ENCODE peak calls at places on chromosomes 11 and 22, in nine cellular contexts. U is body of pancreas, D is K562, F is lower leg skin, R is IMR-90, K is esophagus squamous epithelium, L is HCT116, G is sigmoid colon, P is tibial nerve. H is an unnamed sample.
A peak's percentile ranks its signal among the peaks of the same experiment; 100 is the strongest.

GRCh38 chr11:129935723-129936122 is 40.3 kb upstream of the NFRKB start:
- DNase-seq in U (no peak), R (no peak), F (no peak), D (no peak), P (no peak), L (no peak), K (no peak), G (no peak), H (no peak)

GRCh38 chr11:47216141-47216798 is 1.5 kb downstream of the DDB2 start:
- DNase-seq in G (no peak), D (peak; percentile 53), L (peak; percentile 45), F (peak; percentile 57), K (no peak), U (peak; percentile 41), R (peak; percentile 87), P (peak; percentile 23), H (peak; percentile 40)

GRCh38 chr11:15885913-15886698 is 470.2 kb downstream of the SOX6 start:
- DNase-seq in P (no peak), F (no peak), U (no peak), K (no peak), G (no peak), L (no peak), D (no peak), R (no peak), H (no peak)

GRCh38 chr11:95372097-95372656 is 141.2 kb upstream of the SESN3 start:
- DNase-seq in D (no peak), L (no peak), G (no peak), R (no peak), P (no peak), U (no peak), K (no peak), F (no peak), H (no peak)

GRCh38 chr11:5737091-5737490 is 843 bp downstream of the OR56B1 start:
- DNase-seq in P (no peak), K (no peak), U (no peak), G (no peak), F (no peak), R (peak; percentile 16), L (no peak), D (no peak), H (no peak)

GRCh38 chr11:126212089-126212660 is 593 bp downstream of the FAM118B start:
- DNase-seq in K (no peak), R (peak; percentile 24), F (no peak), U (no peak), D (peak; percentile 14), L (no peak), P (no peak), G (no peak), H (no peak)

GRCh38 chr11:15526032-15526431 is 411.3 kb downstream of the INSC start:
- DNase-seq in U (no peak), P (no peak), L (no peak), F (no peak), K (no peak), D (no peak), G (no peak), R (no peak), H (no peak)

GRCh38 chr11:79786961-79787360 is 346.1 kb upstream of the TENM4 start:
- DNase-seq in U (no peak), P (no peak), L (no peak), K (no peak), F (no peak), R (no peak), G (no peak), D (no peak), H (no peak)

GRCh38 chr11:112159098-112159761 is 4.7 kb downstream of the IL18 start:
- DNase-seq in K (no peak), L (no peak), U (no peak), P (no peak), G (no peak), R (no peak), F (no peak), D (no peak), H (no peak)

GRCh38 chr22:39405346-39406085 is 5.9 kb downstream of the TAB1 start:
- DNase-seq in R (peak; percentile 65), F (no peak), P (no peak), D (no peak), K (no peak), G (no peak), L (no peak), U (no peak), H (peak; percentile 53)

GRCh38 chr11:120448240-120448639 is 63.3 kb upstream of the GRIK4 start:
- DNase-seq in K (no peak), G (no peak), P (no peak), F (no peak), D (no peak), L (no peak), U (no peak), R (no peak), H (no peak)

GRCh38 chr22:17065433-17065832 is 19.4 kb upstream of the IL17RA start:
- DNase-seq in D (no peak), R (no peak), U (no peak), F (no peak), G (no peak), K (no peak), L (no peak), P (no peak), H (no peak)

GRCh38 chr22:41286639-41287091 is 678 bp upstream of the RANGAP1 start:
- DNase-seq in G (no peak), K (no peak), P (peak; percentile 16), R (peak; percentile 38), F (peak; percentile 30), U (peak; percentile 56), L (no peak), D (peak; percentile 56), H (peak; percentile 46)

GRCh38 chr11:3856856-3857553 is 1.5 kb downstream of the STIM1 start:
- DNase-seq in L (no peak), R (no peak), P (no peak), U (no peak), D (no peak), K (no peak), F (no peak), G (no peak), H (no peak)

GRCh38 chr11:3854977-3855807 is at the start of gene STIM1:
- DNase-seq in G (peak; percentile 97), F (peak; percentile 95), U (peak; percentile 96), L (peak; percentile 86), R (peak; percentile 90), P (peak; percentile 94), D (peak; percentile 97), K (peak; percentile 77), H (peak; percentile 96)

GRCh38 chr11:3854660-3854976 is 846 bp upstream of the STIM1 start:
- DNase-seq in F (no peak), L (no peak), P (no peak), K (no peak), U (no peak), R (no peak), D (no peak), G (no peak), H (no peak)

GRCh38 chr11:3857628-3858027 is 2.2 kb downstream of the STIM1 start:
- DNase-seq in U (no peak), D (no peak), L (no peak), F (no peak), R (no peak), P (no peak), G (no peak), K (no peak), H (no peak)

GRCh38 chr11:3855808-3856491 is 486 bp downstream of the STIM1 start:
- DNase-seq in L (no peak), P (no peak), D (peak; percentile 60), F (no peak), R (no peak), U (no peak), K (no peak), G (peak; percentile 79), H (peak; percentile 46)
- TF ChIP-seq POLR2A in L (no peak), P (no peak), D (no peak), F (no peak), R (no peak), U (peak; percentile 4), K (no peak), G (no peak), H (no peak)

GRCh38 chr11:117442049-117442868 is 114.6 kb downstream of the CEP164 start:
- DNase-seq in D (no peak), U (no peak), R (no peak), L (no peak), P (no peak), F (no peak), K (no peak), G (no peak), H (no peak)

GRCh38 chr11:117442869-117443239 is 115.2 kb downstream of the CEP164 start:
- DNase-seq in P (no peak), D (no peak), K (no peak), R (no peak), U (no peak), F (no peak), G (no peak), L (no peak), H (no peak)

GRCh38 chr11:117444256-117445096 is 116.8 kb downstream of the CEP164 start:
- DNase-seq in D (no peak), P (no peak), U (no peak), G (no peak), R (no peak), K (no peak), F (no peak), L (no peak), H (no peak)

GRCh38 chr11:117443269-117444186 is 115.9 kb downstream of the CEP164 start:
- DNase-seq in K (no peak), U (peak; percentile 45), P (peak; percentile 32), L (no peak), R (peak; percentile 30), D (peak; percentile 65), G (peak; percentile 69), F (no peak), H (peak; percentile 78)

GRCh38 chr11:117445097-117445658 is 117.5 kb downstream of the CEP164 start:
- DNase-seq in U (no peak), G (no peak), P (no peak), R (no peak), F (no peak), L (no peak), K (no peak), D (no peak), H (no peak)
- H3K4me3 ChIP-seq in U (no peak overlapping the region), G (no peak overlapping the region), P (no peak overlapping the region), R (no peak overlapping the region), F (no peak overlapping the region), L (no peak overlapping the region), K (no peak overlapping the region), D (no peak overlapping the region), H (no peak overlapping the region)

DNA sequence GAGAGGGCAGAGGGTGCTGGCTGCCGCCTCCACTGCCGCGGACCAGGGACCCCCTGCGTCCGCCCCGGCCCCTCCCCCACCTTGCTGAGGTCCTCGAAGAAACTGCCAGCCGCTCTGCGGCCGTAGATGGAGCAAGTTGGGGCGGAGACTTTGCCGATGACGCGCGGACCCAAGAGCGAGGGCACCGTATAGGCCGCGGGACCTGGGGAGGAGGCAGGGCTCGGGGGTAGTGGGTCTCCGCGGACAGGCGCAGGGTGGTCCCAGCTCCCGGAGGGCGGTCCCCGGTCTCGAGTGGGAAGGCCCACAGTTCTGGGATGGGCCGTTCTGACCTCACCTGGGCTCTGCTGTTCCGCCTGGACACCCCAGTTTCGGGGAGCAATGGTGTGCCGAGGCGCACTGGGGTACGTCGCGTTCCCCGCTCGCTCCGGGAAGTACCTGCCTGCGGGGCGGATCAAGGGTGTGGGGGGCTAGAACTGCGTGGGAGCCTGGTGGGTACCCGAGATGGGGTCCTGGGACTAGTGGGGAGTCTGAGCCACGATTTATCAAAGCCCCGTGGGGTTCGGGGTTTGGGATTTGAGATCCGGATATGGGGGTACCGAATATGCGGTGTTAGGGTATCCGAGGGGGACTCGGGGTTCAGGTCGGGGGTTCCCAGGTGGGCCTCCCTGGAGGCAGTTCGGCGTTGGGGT is 1.2 kb upstream of the TYMP start:
- DNase-seq in P (peak; percentile 75), G (peak; percentile 94), K (peak; percentile 64), R (peak; percentile 63), F (peak; percentile 88), L (peak; percentile 76), D (no peak), U (peak; percentile 72), H (peak; percentile 71)
- TF ChIP-seq POLR2A in P (peak; percentile 27), G (peak; percentile 71), K (peak; percentile 51), R (no peak), F (peak; percentile 23), L (peak; percentile 28), D (no peak), U (no peak), H (no peak)

GRCh38 chr11:83034673-83035014 is 37.1 kb downstream of the RAB30 start:
- DNase-seq in U (no peak), D (no peak), P (no peak), F (no peak), R (no peak), K (no peak), G (no peak), L (no peak), H (no peak)
- H3K4me3 ChIP-seq in U (no peak overlapping the region), D (no peak overlapping the region), P (no peak overlapping the region), F (no peak overlapping the region), R (no peak overlapping the region), K (peak overlapping the region; percentile 52), G (peak overlapping the region; percentile 42), L (no peak overlapping the region), H (no peak overlapping the region)